ENCODE peak calls at places on chromosomes 11 and 22, in ten cellular contexts. A is Caco-2, D is cardiac fibroblast, B is left ventricle myocardium inferior, Q is progenitor cell of endocrine pancreas, Y is heart right ventricle, W is GM06990, V is colonic mucosa, E is GM12878, I is testis. T is an unnamed sample.

GRCh38 chr11:74725701-74726100 is 5.5 kb downstream of the CHRDL2 start:
- DNase-seq in Q (no peak), V (no peak), W (no peak), E (no peak), Y (no peak), B (no peak), I (no peak), D (no peak), A (no peak), T (no peak)

GRCh38 chr11:116578971-116579687 is 193.7 kb downstream of the BUD13 start:
- DNase-seq in I (peak; percentile 49), Q (no peak), D (no peak), Y (peak; percentile 52), V (no peak), E (no peak), A (no peak), B (peak; percentile 47), W (no peak), T (no peak)

GRCh38 chr22:29254283-29254653 is 13.5 kb downstream of the RHBDD3 start:
- DNase-seq in W (no peak), V (no peak), A (no peak), E (no peak), I (no peak), Y (no peak), D (no peak), B (no peak), Q (no peak), T (no peak)

GRCh38 chr11:1382831-1383607 is 6.7 kb upstream of the BRSK2 start:
- DNase-seq in E (peak; percentile 26), I (peak; percentile 91), V (peak; percentile 75), W (peak; percentile 83), Y (peak; percentile 80), B (peak; percentile 81), A (peak; percentile 78), Q (peak; percentile 43), D (peak; percentile 66), T (peak; percentile 91)

GRCh38 chr22:20779813-20780148 is 5.9 kb downstream of the SERPIND1 start:
- DNase-seq in E (no peak), W (no peak), Q (no peak), I (no peak), Y (no peak), A (no peak), V (no peak), D (peak; percentile 78), B (no peak), T (no peak)

GRCh38 chr11:92667446-92668165 is 301.8 kb upstream of the MTNR1B start:
- DNase-seq in V (no peak), Q (no peak), A (no peak), E (no peak), D (no peak), I (no peak), B (no peak), W (no peak), Y (no peak), T (no peak)

GRCh38 chr11:92317222-92317621 is 92.6 kb downstream of the FAT3 start:
- DNase-seq in B (no peak), Q (no peak), E (no peak), I (no peak), W (no peak), V (no peak), Y (no peak), D (no peak), A (no peak), T (no peak)

GRCh38 chr11:131810511-131810910 is 440.1 kb downstream of the NTM start:
- DNase-seq in W (no peak), D (no peak), B (no peak), V (no peak), E (no peak), A (no peak), I (no peak), Y (no peak), Q (no peak), T (no peak)

GRCh38 chr11:119531623-119532022 is 108.7 kb upstream of the THY1 start:
- DNase-seq in B (no peak), D (no peak), Y (no peak), E (no peak), W (no peak), Q (no peak), A (no peak), V (no peak), I (no peak), T (no peak)

GRCh38 chr11:15770798-15771414 is 585.4 kb downstream of the SOX6 start:
- DNase-seq in E (no peak), Y (peak; percentile 52), Q (no peak), I (peak; percentile 76), B (peak; percentile 27), V (peak; percentile 62), A (peak; percentile 48), W (no peak), D (peak; percentile 58), T (peak; percentile 49)

GRCh38 chr11:75422248-75423231 is 10.5 kb downstream of the KLHL35 start:
- DNase-seq in V (peak; percentile 36), Q (peak; percentile 30), W (no peak), D (no peak), I (no peak), E (no peak), A (peak; percentile 97), B (no peak), Y (no peak), T (peak; percentile 76)

GRCh38 chr22:50117168-50117762 is 27.5 kb downstream of the MOV10L1 start:
- DNase-seq in W (no peak), Q (no peak), D (no peak), Y (no peak), A (no peak), V (no peak), E (no peak), I (no peak), B (no peak), T (no peak)

GRCh38 chr22:40345801-40346177 is 511 bp upstream of the ADSL start:
- DNase-seq in A (peak; percentile 45), B (no peak), Q (no peak), D (peak; percentile 49), I (no peak), Y (peak; percentile 14), W (peak; percentile 76), E (no peak), V (peak; percentile 63), T (peak; percentile 64)

GRCh38 chr22:50620861-50621490 is 7.0 kb downstream of the ARSA start:
- DNase-seq in V (peak; percentile 46), D (no peak), B (no peak), I (no peak), W (peak; percentile 74), E (peak; percentile 86), Y (no peak), Q (no peak), A (no peak), T (no peak)

GRCh38 chr11:70145025-70145529 is 58.0 kb upstream of the FADD start:
- DNase-seq in A (no peak), I (no peak), V (no peak), B (no peak), Y (no peak), W (no peak), D (no peak), E (no peak), Q (no peak), T (no peak)

DNA sequence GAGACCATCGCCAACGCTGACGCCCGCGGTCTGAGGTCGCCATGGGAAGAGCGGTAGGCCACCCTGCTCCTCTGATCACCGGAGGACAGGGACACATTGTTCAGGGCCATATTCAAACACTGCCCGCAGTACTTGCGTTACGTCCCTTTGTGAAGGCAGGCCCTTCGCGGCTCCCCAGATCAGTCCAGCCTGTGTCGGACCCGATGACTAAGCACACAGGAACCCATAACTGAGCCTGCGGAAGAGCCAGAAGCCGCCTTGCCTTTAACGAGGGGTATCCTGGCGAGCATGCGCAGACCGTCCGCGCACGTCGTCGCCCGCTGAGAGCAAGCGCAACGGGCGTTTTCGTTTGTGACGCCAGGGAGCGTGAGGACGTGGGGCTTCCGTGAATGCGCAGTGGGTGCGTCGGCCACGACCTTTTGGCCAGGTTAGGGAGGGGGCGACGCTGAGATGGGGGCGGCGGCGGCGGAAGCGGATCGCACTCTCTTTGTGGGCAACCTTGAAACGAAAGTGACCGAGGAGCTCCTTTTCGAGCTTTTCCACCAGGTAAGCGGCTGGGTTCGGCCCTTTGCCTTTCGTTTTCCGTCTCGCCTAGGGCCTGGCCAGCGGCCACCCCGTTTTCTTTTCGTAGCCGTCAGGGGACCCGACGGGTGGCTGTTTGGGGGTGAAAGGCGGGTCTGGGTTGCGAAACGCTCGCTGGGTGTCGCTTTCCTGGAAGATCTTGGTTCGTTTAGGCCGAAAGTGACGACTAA is at the start of the genes C11orf71 and RBM7:
- DNase-seq in D (peak; percentile 99), B (peak; percentile 98), Q (peak; percentile 91), V (peak; percentile 98), Y (peak; percentile 98), I (peak; percentile 96), A (peak; percentile 100), E (peak; percentile 95), W (peak; percentile 98), T (peak; percentile 99)
- TF ChIP-seq CTCF in D (no peak), B (no peak), Q (no peak), V (no peak), Y (no peak), I (no peak), A (no peak), E (peak; percentile 8), W (peak; percentile 21), T (peak; percentile 11)

DNA sequence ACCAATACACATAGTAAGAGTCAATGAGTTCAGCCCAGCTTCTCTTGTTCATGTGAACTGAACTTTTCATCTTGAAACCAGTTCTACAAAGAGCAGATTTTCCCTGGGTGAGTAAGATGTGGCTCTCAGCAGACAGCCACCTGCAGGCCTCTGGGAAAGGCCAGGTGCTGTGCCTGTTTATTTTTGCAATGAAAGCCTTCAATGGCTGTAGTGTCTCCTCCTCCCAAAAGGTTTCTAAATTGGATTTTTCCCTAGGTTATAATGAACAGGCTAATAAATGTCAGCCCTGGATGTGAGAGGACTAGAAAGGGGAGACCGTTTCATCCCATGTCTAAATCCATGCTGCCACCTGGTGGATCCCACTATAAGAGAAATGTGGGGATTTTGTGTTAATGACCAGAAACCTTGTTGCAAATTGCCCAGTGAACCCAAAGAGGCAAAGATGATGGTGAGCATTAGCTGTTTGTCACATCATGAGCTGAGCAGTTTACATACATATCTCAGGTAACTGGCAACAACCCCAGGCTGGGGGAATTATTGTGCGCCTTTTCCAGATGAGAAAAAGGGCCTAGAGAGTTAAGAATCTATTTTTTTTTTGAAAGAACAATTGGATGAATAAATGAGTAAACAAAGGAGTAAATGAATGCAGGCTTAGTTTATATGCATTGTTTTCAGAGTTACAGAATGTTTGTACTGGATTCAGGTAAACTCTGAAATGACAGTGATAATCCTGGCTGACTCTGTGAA is 12.7 kb downstream of the C11orf91 start:
- DNase-seq in V (peak; percentile 60), D (peak; percentile 87), Q (peak; percentile 41), I (peak; percentile 80), E (peak; percentile 33), W (peak; percentile 18), A (peak; percentile 67), B (no peak), Y (peak; percentile 70), T (no peak)
- TF ChIP-seq CTCF in V (peak; percentile 60), D (peak; percentile 77), Q (peak; percentile 74), I (peak; percentile 75), E (peak; percentile 60), W (peak; percentile 61), A (peak; percentile 74), B (peak; percentile 76), Y (peak; percentile 81), T (peak; percentile 61)

GRCh38 chr11:29518389-29519174 is 498.2 kb downstream of the KCNA4 start:
- DNase-seq in I (peak; percentile 18), W (no peak), Q (no peak), Y (no peak), E (no peak), V (no peak), D (peak; percentile 34), A (peak; percentile 6), B (no peak), T (peak; percentile 60)
- TF ChIP-seq CTCF in I (no peak), W (peak; percentile 19), Q (no peak), Y (no peak), E (no peak), V (no peak), D (peak; percentile 27), A (no peak), B (no peak), T (peak; percentile 17)

GRCh38 chr11:62122076-62122475 is 1.7 kb upstream of the INCENP start:
- DNase-seq in A (peak; percentile 26), I (no peak), B (no peak), W (no peak), Q (no peak), Y (no peak), E (no peak), V (no peak), D (peak; percentile 14), T (no peak)
- TF ChIP-seq CTCF in A (no peak), I (no peak), B (no peak), W (peak; percentile 17), Q (peak; percentile 17), Y (no peak), E (peak; percentile 34), V (no peak), D (peak; percentile 12), T (no peak)

T was measured in lower lobe of right lung.